ENCODE peak calls at places on chromosomes 16 and 17, in six cellular contexts. V, R, K, J, X and Q are unnamed samples. For H3K36me3, the result is how much of the 10 kb centered on the place peaks cover.

GRCh38 chr17:66347661-66348604 is 45.5 kb downstream of the PRKCA start:
- DNase-seq in V (no peak), R (no peak), K (no peak), J (no peak), X (no peak), Q (no peak)

GRCh38 chr17:76075364-76076099 is 951 bp downstream of the GALR2 start:
- DNase-seq in V (no peak), R (peak), K (no peak), J (no peak), X (no peak), Q (peak)

GRCh38 chr17:32341141-32341856 is 674 bp downstream of the C17orf75 start:
- DNase-seq in V (peak), R (peak), K (no peak), J (no peak), X (no peak), Q (no peak)

GRCh38 chr16:86382774-86383407 is 127.4 kb upstream of the FOXF1 start:
- DNase-seq in V (no peak), R (no peak), K (no peak), J (no peak), X (no peak), Q (no peak)

GRCh38 chr17:81427446-81428120 is 32.3 kb downstream of the BAHCC1 start:
- DNase-seq in V (no peak), R (no peak), K (no peak), J (peak), X (peak), Q (peak)

GRCh38 chr17:40596261-40596919 is 31.1 kb upstream of the CCR7 start:
- DNase-seq in V (no peak), R (no peak), K (no peak), J (no peak), X (no peak), Q (no peak)

GRCh38 chr17:78300962-78301820 is 58.7 kb downstream of the SOCS3 start:
- DNase-seq in V (no peak), R (no peak), K (no peak), J (no peak), X (no peak), Q (no peak)

GRCh38 chr16:25045696-25046381 is 30.7 kb upstream of the ARHGAP17 start:
- DNase-seq in V (no peak), R (no peak), K (no peak), J (no peak), X (no peak), Q (no peak)

GRCh38 chr17:63984651-63985386 is 12.1 kb upstream of the SCN4A start:
- DNase-seq in V (peak), R (no peak), K (no peak), J (no peak), X (peak), Q (no peak)

DNA sequence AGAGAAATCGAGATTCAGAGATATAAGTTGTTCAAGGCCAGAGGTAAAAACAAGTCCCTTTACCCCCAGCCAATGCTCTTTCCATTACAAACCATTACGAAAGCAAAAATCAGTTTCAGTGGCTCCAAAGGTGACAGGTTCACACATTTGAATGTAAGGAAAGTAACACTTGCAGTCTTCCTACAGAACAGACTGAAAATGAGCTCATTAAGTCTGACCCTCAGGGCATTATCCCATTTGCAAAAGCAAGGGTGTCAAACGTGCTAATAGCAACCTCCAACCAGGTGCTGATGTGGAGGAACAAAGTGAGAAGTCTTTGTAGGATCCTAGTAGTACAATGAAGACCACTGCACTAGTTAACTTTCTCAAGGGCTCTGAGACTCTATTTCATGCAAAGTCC is 65.2 kb downstream of the XPO6 start:
- DNase-seq in V (no peak), R (no peak), K (no peak), J (no peak), X (no peak), Q (no peak)
- H3K36me3 ChIP-seq in V (under half), R (under half), K (half or more), J (under half), X (under half), Q (half or more)

DNA sequence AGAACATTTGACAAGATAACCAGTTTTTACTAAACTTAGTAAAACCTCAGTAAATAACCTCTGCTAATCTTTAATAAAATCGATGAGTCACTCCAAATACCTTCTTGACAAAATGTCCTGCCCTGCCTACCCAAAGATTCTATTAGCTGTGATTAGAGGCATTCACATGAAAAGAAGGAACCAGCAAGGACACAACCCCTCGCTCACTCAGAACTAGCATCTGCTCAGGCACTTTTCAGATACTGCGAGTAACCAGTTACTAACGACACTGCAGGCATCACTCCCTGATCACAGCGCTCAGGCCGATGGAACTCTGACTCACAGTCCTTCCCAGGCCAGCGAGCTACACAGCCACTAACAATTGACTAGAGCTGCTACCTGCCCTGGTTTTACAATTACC is 24.3 kb downstream of the PELP1 start:
- DNase-seq in V (peak), R (no peak), K (no peak), J (no peak), X (no peak), Q (no peak)
- H3K27ac ChIP-seq in V (peak), R (peak), K (no peak), J (no peak), X (no peak), Q (no peak)

GRCh38 chr16:88442435-88442810 is 10.7 kb upstream of the ZFPM1 start:
- DNase-seq in V (no peak), R (no peak), K (no peak), J (no peak), X (no peak), Q (no peak)
- H3K36me3 ChIP-seq in V (under half), R (under half), K (under half), J (under half), X (under half), Q (under half)

DNA sequence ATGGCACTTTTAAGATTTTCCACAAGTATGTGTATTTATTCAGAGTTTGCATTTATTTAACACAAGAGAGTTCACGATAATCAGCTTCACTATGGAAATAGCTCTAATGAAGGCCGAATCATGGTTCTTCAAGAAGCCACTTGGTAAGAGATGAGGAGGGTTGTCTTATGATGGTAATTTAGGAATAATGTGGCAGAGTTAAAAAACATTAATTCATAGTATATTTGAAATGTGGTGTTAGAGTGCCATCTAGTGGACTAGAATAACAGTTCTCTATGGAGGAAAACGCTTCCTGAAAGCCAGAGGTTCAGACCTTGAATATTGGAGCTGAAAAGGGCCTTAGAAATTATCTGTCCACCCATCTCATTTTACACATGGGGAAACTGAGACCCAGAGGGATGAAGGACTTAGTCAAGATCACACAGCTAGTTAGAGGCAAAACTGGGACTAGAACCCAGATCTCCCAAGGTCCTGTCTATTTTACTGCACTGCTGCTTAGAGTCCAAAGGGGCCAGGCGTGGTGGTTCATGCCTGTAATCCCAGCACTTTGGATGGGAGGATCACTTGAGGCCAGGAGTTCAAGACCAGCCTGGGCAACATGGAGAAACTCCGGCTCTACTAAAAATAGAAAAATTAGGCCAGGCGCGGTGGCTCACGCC is 33.8 kb upstream of the KPNB1 start:
- DNase-seq in V (no peak), R (peak), K (no peak), J (no peak), X (no peak), Q (no peak)
- H3K27ac ChIP-seq in V (peak), R (no peak), K (no peak), J (no peak), X (no peak), Q (no peak)

DNA sequence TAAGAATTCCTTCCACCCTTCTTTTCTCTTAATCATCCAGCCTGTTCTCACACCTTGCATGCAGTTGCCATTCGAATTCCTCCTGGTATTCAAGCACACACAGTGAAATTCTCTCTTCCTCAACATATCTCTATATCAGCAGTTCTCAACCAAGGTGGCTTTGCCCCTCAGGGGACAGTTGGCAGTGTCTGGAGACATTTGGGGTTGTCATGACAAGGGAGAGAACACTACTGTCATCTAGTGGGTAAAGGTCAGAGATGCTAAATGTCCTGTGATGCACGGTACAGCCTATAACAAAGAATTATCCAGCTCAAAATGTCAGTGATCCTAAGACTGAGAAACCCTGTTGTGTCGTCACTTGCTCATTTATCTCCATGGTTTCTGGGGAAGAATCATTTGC is 94.8 kb upstream of the CPHXL start:
- DNase-seq in V (no peak), R (no peak), K (no peak), J (no peak), X (no peak), Q (no peak)
- H3K36me3 ChIP-seq in V (under half), R (under half), K (under half), J (under half), X (under half), Q (under half)

GRCh38 chr16:83027973-83028372 is 401.2 kb downstream of the CDH13 start:
- DNase-seq in V (no peak), R (no peak), K (no peak), J (no peak), X (no peak), Q (no peak)
- H3K27ac ChIP-seq in V (no peak), R (no peak), K (no peak), J (no peak), X (no peak), Q (no peak)

DNA sequence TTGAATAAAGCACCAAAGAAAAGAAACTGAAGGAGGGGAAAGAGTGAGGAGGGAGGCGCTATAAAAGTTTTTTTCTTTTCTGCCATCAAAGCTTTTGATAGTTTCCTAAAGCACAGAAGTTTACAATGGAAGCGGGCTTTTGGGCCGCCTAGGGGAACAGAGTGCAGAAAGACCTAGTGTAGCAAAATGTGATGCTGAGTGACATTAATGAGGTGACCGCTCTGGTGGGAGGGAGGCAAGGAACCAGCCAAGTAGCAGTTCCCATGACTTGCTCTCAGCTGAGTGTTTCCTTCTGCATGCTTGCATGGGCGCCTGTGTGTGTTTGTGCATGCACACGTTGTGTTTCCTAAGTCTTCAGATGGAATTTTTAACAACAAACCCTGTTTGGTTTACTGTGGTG is 15.5 kb downstream of the MSI2 start:
- DNase-seq in V (no peak), R (no peak), K (no peak), J (no peak), X (no peak), Q (no peak)
- H3K36me3 ChIP-seq in V (under half), R (under half), K (under half), J (under half), X (under half), Q (under half)

GRCh38 chr17:67549787-67550186 is 167.9 kb upstream of the NOL11 start:
- DNase-seq in V (no peak), R (no peak), K (no peak), J (no peak), X (peak), Q (no peak)

GRCh38 chr17:67554634-67555033 is 163.1 kb upstream of the NOL11 start:
- DNase-seq in V (no peak), R (no peak), K (no peak), J (no peak), X (no peak), Q (no peak)

GRCh38 chr17:67546578-67547527 is 169.8 kb downstream of the PITPNC1 start:
- DNase-seq in V (no peak), R (no peak), K (peak), J (peak), X (peak), Q (peak)

GRCh38 chr17:67544364-67544763 is 167.3 kb downstream of the PITPNC1 start:
- DNase-seq in V (no peak), R (no peak), K (no peak), J (no peak), X (no peak), Q (no peak)

GRCh38 chr17:67548693-67549092 is 169.0 kb upstream of the NOL11 start:
- DNase-seq in V (no peak), R (no peak), K (no peak), J (no peak), X (no peak), Q (no peak)
- H3K27ac ChIP-seq in V (no peak), R (no peak), K (no peak), J (no peak), X (no peak), Q (no peak)

GRCh38 chr17:57312242-57312641 is 55.9 kb downstream of the MSI2 start:
- DNase-seq in V (no peak), R (no peak), K (no peak), J (no peak), X (no peak), Q (no peak)
- H3K36me3 ChIP-seq in V (under half), R (under half), K (under half), J (under half), X (under half), Q (under half)